ENCODE peak calls at places on chromosomes 12 and 14, in five cellular contexts. B is GM06990, O is AG04450, A is GM13976, N is fibroblast of mammary gland. H is an unnamed sample.

GRCh38 chr12:110741371-110741770 is 1.3 kb downstream of the PPP1CC start:
- DNase-seq in O (no peak), N (no peak), A (no peak), B (no peak), H (peak; percentile 14)

GRCh38 chr14:94673071-94673470 is 60.9 kb downstream of the SERPINA3 start:
- DNase-seq in B (no peak), O (no peak), N (no peak), A (no peak), H (no peak)

GRCh38 chr12:92384571-92384970 is 238.9 kb upstream of the BTG1 start:
- DNase-seq in A (no peak), O (no peak), N (no peak), B (no peak), H (no peak)

GRCh38 chr12:42568952-42569916 is 20.3 kb downstream of the PRICKLE1 start:
- DNase-seq in B (no peak), N (peak; percentile 74), O (no peak), A (peak; percentile 38), H (peak; percentile 32)

GRCh38 chr12:130764073-130764472 is 48.0 kb upstream of the RIMBP2 start:
- DNase-seq in N (peak; percentile 30), A (no peak), B (no peak), O (no peak), H (no peak)

GRCh38 chr14:99333841-99334240 is 61.8 kb upstream of the BCL11B start:
- DNase-seq in B (no peak), O (no peak), N (no peak), A (no peak), H (no peak)

GRCh38 chr12:92408072-92408900 is 262.6 kb upstream of the BTG1 start:
- DNase-seq in B (peak; percentile 59), A (no peak), O (no peak), N (peak; percentile 50), H (no peak)

GRCh38 chr14:103190731-103191130 is 67.5 kb downstream of the TNFAIP2 start:
- DNase-seq in A (peak; percentile 3), N (no peak), B (no peak), O (no peak), H (no peak)

GRCh38 chr14:83561261-83561660 is 1968.7 kb upstream of the FLRT2 start:
- DNase-seq in O (no peak), A (no peak), B (no peak), N (no peak), H (no peak)

GRCh38 chr12:6106208-6106607 is 18.3 kb downstream of the VWF start:
- DNase-seq in A (no peak), O (no peak), N (no peak), B (no peak), H (no peak)

GRCh38 chr12:4197922-4198763 is 75.4 kb upstream of the CCND2 start:
- DNase-seq in B (no peak), O (no peak), N (no peak), A (no peak), H (no peak)

GRCh38 chr14:48127674-48128073 is 452.3 kb upstream of the MDGA2 start:
- DNase-seq in N (no peak), O (no peak), A (no peak), B (no peak), H (no peak)

GRCh38 chr14:89702151-89702936 is 252.2 kb downstream of the EFCAB11 start:
- DNase-seq in N (peak; percentile 94), B (no peak), A (no peak), O (peak; percentile 21), H (no peak)

GRCh38 chr12:120060196-120060595 is 56.4 kb downstream of the RAB35 start:
- DNase-seq in A (no peak), N (peak; percentile 20), O (no peak), B (no peak), H (no peak)

GRCh38 chr12:104182621-104183378 is 32.8 kb upstream of the TXNRD1 start:
- DNase-seq in N (peak; percentile 40), O (no peak), B (no peak), A (no peak), H (no peak)

GRCh38 chr12:121089031-121089812 is 43.5 kb upstream of the P2RX7 start:
- DNase-seq in N (no peak), O (no peak), B (no peak), A (no peak), H (no peak)

GRCh38 chr12:118312578-118312977 is 60.1 kb downstream of the TAOK3 start:
- DNase-seq in N (peak; percentile 15), O (no peak), B (peak; percentile 73), A (peak; percentile 55), H (no peak)

GRCh38 chr12:27343255-27344000 is 10.8 kb downstream of the BMAL2 start:
- DNase-seq in N (peak; percentile 89), B (no peak), O (peak; percentile 85), A (no peak), H (no peak)

GRCh38 chr12:122795807-122796206 is 21.4 kb downstream of the CCDC62 start:
- DNase-seq in A (no peak), B (no peak), N (no peak), O (no peak), H (no peak)

GRCh38 chr12:112191840-112192321 is 66.5 kb downstream of the TRAFD1 start:
- DNase-seq in B (no peak), O (no peak), A (no peak), N (no peak), H (no peak)

GRCh38 chr14:101508948-101509729 is 52.2 kb upstream of the DIO3 start:
- DNase-seq in A (no peak), N (no peak), O (no peak), B (no peak), H (no peak)

GRCh38 chr12:113325938-113326337 is 9.0 kb downstream of the SLC8B1 start:
- DNase-seq in N (peak; percentile 83), A (no peak), O (peak; percentile 61), B (no peak), H (no peak)

GRCh38 chr12:100145643-100146042 is 3.0 kb upstream of the BLTP3B start:
- DNase-seq in A (no peak), B (no peak), N (no peak), O (no peak), H (no peak)

GRCh38 chr12:96501139-96501741 is 11.9 kb downstream of the CFAP54 start:
- DNase-seq in O (no peak), A (no peak), N (peak; percentile 72), B (peak; percentile 66), H (peak; percentile 34)

GRCh38 chr12:112822056-112822455 is 30.5 kb downstream of the RPH3A start:
- DNase-seq in O (no peak), A (no peak), B (no peak), N (no peak), H (no peak)

GRCh38 chr12:108693186-108693585 is 38.1 kb downstream of the CORO1C start:
- DNase-seq in B (no peak), O (no peak), A (no peak), N (no peak), H (no peak)

GRCh38 chr12:108690799-108691153 is 40.5 kb downstream of the CORO1C start:
- DNase-seq in N (no peak), O (no peak), A (no peak), B (peak; percentile 25), H (no peak)

GRCh38 chr12:108691995-108692808 is 39.1 kb downstream of the CORO1C start:
- DNase-seq in B (peak; percentile 60), O (no peak), N (no peak), A (no peak), H (peak; percentile 76)

GRCh38 chr12:108690191-108690518 is 41.2 kb downstream of the CORO1C start:
- DNase-seq in A (no peak), O (no peak), N (no peak), B (no peak), H (no peak)

DNA sequence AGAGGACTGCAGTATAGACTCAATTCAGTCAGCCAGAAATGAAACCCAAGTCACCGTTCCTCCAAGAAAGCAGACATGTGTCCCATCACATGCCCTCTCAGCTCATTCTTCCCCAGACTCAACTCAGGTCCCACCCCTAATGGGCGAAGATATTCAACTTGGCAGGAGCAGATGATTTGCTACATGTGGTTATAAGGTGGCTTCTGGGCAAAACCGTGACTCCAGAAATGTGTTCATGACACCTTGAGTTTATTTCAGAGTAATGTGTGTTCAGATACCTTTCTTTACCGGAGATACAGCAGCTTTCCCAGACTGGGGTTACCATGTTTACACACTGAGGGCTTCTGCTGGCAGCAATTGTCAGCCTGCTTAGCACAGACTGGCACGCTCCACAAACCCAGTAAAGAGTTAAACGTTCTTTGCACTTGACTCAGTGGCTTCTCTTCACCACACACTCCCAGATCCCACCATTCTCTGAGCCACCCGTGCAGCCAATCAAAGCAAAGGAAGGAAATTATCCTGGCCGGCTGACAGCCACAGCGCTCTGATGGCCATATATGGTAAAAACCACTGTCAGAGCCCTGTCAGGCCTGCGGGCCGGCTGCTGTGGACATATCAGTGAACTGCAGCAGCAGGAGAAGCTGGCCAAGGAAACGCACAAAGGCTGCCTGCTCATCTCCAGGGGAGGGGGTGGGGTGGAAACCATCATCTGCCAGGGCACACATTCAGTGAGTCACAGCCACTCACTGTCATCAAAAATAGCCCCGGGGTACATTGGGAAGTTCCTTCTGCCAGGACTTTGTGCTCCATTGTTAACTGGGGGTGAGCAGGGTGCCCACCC is 39.9 kb downstream of the CORO1C start:
- DNase-seq in O (peak; percentile 99), N (peak; percentile 99), B (peak; percentile 75), A (peak; percentile 58), H (peak; percentile 85)
- TF ChIP-seq CTCF in O (peak; percentile 31), N (peak; percentile 25), B (peak; percentile 1), A (no peak), H (no peak)

DNA sequence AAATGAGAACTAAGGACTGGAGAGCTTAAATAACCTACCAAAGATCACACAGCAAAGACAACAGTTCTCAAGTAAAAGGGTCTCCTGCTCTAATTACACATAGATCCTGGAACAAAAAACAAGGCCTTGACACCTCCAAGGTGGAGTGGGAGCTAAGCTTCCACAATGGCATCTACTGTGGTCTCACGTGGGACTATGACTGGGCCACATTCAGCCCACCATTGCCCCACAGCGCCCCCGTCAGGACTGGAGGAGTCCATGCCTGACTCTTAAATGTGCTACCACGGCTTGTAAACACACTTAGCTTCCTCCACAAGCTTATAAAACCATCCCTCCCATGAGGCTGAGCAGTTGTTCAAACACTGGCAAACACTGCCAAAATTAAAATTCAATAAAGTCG is 88.5 kb downstream of the GCH1 start:
- DNase-seq in A (no peak), O (no peak), B (no peak), N (no peak), H (no peak)
- TF ChIP-seq CTCF in A (peak; percentile 6), O (peak; percentile 6), B (peak; percentile 18), N (peak; percentile 26), H (no peak)

GRCh38 chr14:86153480-86153879 is 623.5 kb downstream of the FLRT2 start:
- DNase-seq in O (no peak), A (no peak), B (no peak), N (no peak), H (no peak)
- TF ChIP-seq CTCF in O (peak; percentile 46), A (no peak), B (no peak), N (no peak), H (no peak)

DNA sequence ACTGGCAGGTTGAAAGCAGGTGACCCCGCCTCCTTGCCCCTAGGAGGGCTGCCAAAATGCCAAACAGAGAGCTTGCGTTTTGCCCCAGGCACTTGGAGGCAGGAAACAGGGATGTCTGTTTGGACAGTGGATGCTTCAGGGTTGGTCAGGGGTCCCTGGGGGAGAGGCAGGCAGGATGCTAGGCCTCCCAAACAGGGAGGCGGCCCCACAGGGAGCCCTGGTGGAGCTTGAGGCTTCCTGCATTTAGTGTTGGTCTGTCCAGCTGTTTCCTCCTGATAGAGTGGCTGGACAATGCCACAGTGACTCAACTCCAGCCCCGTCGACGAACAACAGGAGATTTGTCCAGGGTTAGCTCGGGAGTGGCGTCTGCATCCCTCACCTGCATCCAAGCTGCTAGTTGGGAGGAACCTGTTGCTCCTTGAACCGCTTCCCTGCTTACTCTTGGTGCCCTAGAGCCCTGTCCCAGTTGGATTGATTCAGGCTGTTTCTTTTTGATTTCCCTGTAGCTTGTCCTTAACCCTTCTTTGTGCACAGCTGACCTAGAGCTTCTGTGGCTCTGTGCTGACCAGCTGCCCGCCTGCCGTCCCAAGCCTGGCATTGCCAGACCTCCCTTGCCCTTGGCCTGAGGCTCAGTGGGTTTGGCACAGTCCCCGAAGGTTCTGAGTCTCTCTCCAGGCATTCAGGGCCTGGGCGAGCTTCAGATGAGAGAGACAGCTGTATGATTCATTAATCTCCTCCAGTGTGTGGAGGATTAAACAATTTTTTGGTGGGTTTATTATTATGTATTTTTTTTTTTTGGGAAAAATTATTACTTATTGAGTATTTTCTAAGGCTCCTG is 45.9 kb downstream of the TSPAN9 start:
- DNase-seq in B (no peak), O (no peak), A (no peak), N (peak; percentile 81), H (no peak)
- TF ChIP-seq CTCF in B (no peak), O (peak; percentile 33), A (no peak), N (peak; percentile 29), H (no peak)

H was measured in HL-60.